ENCODE peak calls at places on chromosomes 3 and 15, in seven cellular contexts. T is NCI-H82; I is GM23248; E is iris pigment epithelial cell; P is Daoy; A is stimulated activated naive CD4-positive, alpha-beta T cell; G is stimulated activated CD4-positive, alpha-beta T cell treated with anti-CD3 and anti-CD28 coated beads, Interleukin-2, amount 100 ng/mL, for 48 hours. N is an unnamed sample.

GRCh38 chr3:64344721-64345207 is 119.5 kb upstream of the PRICKLE2 start:
- DNase-seq in G (no peak), T (peak; percentile 16), I (peak; percentile 93), A (no peak), E (peak; percentile 87), P (peak; percentile 80), N (no peak)

GRCh38 chr3:194439915-194440550 is 41.0 kb upstream of the GP5 start:
- DNase-seq in E (no peak), T (peak; percentile 19), P (no peak), I (no peak), A (no peak), G (no peak), N (no peak)

GRCh38 chr3:67109651-67110204 is 111.6 kb downstream of the KBTBD8 start:
- DNase-seq in I (peak; percentile 82), E (peak; percentile 82), A (no peak), G (no peak), P (no peak), T (peak; percentile 45), N (peak; percentile 14)

GRCh38 chr3:150450906-150451305 is 42.8 kb downstream of the TSC22D2 start:
- DNase-seq in P (no peak), A (no peak), I (no peak), E (no peak), T (no peak), G (no peak), N (no peak)

GRCh38 chr3:25094932-25095690 is 333.0 kb upstream of the RARB start:
- DNase-seq in G (no peak), P (no peak), E (peak; percentile 23), A (no peak), T (no peak), I (no peak), N (no peak)

GRCh38 chr3:194225988-194226663 is 90.2 kb downstream of the HES1 start:
- DNase-seq in P (no peak), G (no peak), T (no peak), I (peak; percentile 33), A (no peak), E (no peak), N (no peak)

GRCh38 chr3:18189651-18190050 is 235.5 kb downstream of the SATB1 start:
- DNase-seq in E (peak; percentile 0), G (no peak), T (peak; percentile 28), I (peak; percentile 78), P (peak; percentile 9), A (no peak), N (no peak)

GRCh38 chr3:169524131-169524530 is 139.4 kb downstream of the MECOM start:
- DNase-seq in I (no peak), P (no peak), T (no peak), A (no peak), E (no peak), G (no peak), N (no peak)

GRCh38 chr15:77650285-77650684 is 17.6 kb upstream of the LINGO1 start:
- DNase-seq in G (no peak), P (peak; percentile 63), I (peak; percentile 22), E (peak; percentile 13), T (peak; percentile 75), A (no peak), N (peak; percentile 61)

GRCh38 chr15:75067123-75067854 is 43.9 kb downstream of the PPCDC start:
- DNase-seq in A (no peak), P (peak; percentile 88), G (peak; percentile 43), I (peak; percentile 53), T (no peak), E (peak; percentile 67), N (no peak)

GRCh38 chr15:100129677-100130076 is 212.1 kb downstream of the ADAMTS17 start:
- DNase-seq in I (no peak), A (no peak), E (no peak), P (no peak), T (no peak), G (no peak), N (no peak)

GRCh38 chr3:194065119-194065392 is 70.9 kb upstream of the HES1 start:
- DNase-seq in P (no peak), A (no peak), G (no peak), I (no peak), E (no peak), T (no peak), N (no peak)